ENCODE peak calls at places on chromosomes 13 and 19, in five cellular contexts. One of them, this sample, is unnamed. For H3K36me3, the result is how much of the 10 kb centered on the place peaks cover.

GRCh38 chr13:42990147-42990990 is 1.7 kb downstream of the EPSTI1 start:
- DNase-seq in IMR-90: peak
- DNase-seq in tibial nerve: no peak
- DNase-seq in ovary: no peak
- DNase-seq in heart left ventricle: no peak
- DNase-seq in this sample: no peak

GRCh38 chr13:99215466-99215865 is 14.8 kb downstream of the UBAC2 start:
- DNase-seq in ovary: no peak
- DNase-seq in IMR-90: no peak
- DNase-seq in heart left ventricle: peak
- DNase-seq in tibial nerve: no peak
- DNase-seq in this sample: peak

GRCh38 chr19:31312004-31312403 is 37.2 kb downstream of the TSHZ3 start:
- DNase-seq in ovary: no peak
- DNase-seq in heart left ventricle: no peak
- DNase-seq in tibial nerve: no peak
- DNase-seq in IMR-90: peak
- DNase-seq in this sample: no peak

GRCh38 chr19:11984986-11985385 is 20.1 kb downstream of the ZNF763 start:
- DNase-seq in tibial nerve: no peak
- DNase-seq in heart left ventricle: no peak
- DNase-seq in ovary: no peak
- DNase-seq in IMR-90: no peak
- DNase-seq in this sample: no peak

GRCh38 chr13:50133277-50133953 is 118.2 kb downstream of the KCNRG start:
- DNase-seq in ovary: no peak
- DNase-seq in tibial nerve: no peak
- DNase-seq in heart left ventricle: peak
- DNase-seq in IMR-90: no peak
- DNase-seq in this sample: no peak

GRCh38 chr19:56110515-56111448 is 10.3 kb downstream of the ZNF787 start:
- DNase-seq in heart left ventricle: no peak
- DNase-seq in IMR-90: peak
- DNase-seq in ovary: peak
- DNase-seq in tibial nerve: no peak
- DNase-seq in this sample: no peak

GRCh38 chr13:37141011-37141410 is 35.5 kb upstream of the CSNK1A1L start:
- DNase-seq in IMR-90: no peak
- DNase-seq in ovary: no peak
- DNase-seq in heart left ventricle: no peak
- DNase-seq in tibial nerve: no peak
- DNase-seq in this sample: no peak

GRCh38 chr13:59734393-59734792 is 429.3 kb downstream of the DIAPH3 start:
- DNase-seq in heart left ventricle: no peak
- DNase-seq in IMR-90: no peak
- DNase-seq in ovary: no peak
- DNase-seq in tibial nerve: no peak
- DNase-seq in this sample: no peak

GRCh38 chr13:60347174-60347573 is 49.8 kb upstream of the TDRD3 start:
- DNase-seq in heart left ventricle: no peak
- DNase-seq in IMR-90: no peak
- DNase-seq in ovary: no peak
- DNase-seq in tibial nerve: no peak
- DNase-seq in this sample: no peak

DNA sequence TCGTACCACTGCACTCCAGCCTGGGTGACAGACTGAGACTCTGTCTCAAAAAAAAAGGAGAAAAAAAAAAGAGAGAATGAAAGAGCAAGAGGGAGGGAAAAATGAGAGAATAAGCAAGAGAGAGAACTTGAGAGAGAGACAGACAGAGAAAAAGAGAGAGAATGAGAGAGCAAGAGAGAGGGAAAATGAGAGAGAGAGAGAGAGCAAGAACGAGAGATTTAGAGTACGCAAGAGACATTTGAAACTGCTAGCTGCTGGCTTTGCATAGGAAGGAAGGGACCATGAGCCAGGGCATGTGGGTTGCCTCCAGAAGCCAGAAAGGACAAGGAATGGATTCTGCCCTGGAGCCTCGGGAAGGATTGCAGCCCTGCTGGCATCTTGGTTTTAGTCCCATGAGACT is 9.6 kb upstream of the ADGRE1 start:
- DNase-seq in IMR-90: no peak
- DNase-seq in ovary: no peak
- DNase-seq in tibial nerve: no peak
- DNase-seq in heart left ventricle: no peak
- DNase-seq in this sample: no peak
- H3K36me3 ChIP-seq in IMR-90: under half
- H3K36me3 ChIP-seq in ovary: under half
- H3K36me3 ChIP-seq in tibial nerve: under half
- H3K36me3 ChIP-seq in heart left ventricle: under half
- H3K36me3 ChIP-seq in this sample: under half

DNA sequence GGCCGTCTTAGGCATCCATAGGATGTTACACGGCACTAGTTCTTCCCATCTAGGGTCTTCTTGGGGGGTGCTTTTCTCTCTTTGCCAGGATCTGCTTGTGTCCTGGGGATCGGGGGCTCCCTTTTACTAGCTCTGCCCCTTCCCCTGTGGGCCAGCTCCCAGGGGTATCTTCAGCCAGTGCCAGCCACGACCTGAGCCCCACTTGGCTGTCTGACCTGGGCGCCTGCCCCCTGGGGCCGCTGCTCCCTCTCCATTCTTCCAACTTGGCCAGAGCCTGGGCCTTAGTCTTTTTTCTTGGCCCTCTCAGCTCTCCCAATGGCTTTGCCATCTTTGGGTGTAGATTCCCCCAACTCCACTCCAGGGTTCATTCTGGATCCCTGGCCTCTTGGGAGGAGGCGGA is 3.1 kb downstream of the PRKACA start:
- DNase-seq in tibial nerve: no peak
- DNase-seq in heart left ventricle: peak
- DNase-seq in ovary: no peak
- DNase-seq in IMR-90: no peak
- DNase-seq in this sample: no peak
- H3K4me3 ChIP-seq in tibial nerve: no peak
- H3K4me3 ChIP-seq in heart left ventricle: no peak
- H3K4me3 ChIP-seq in ovary: no peak
- H3K4me3 ChIP-seq in IMR-90: no peak
- H3K4me3 ChIP-seq in this sample: no peak

GRCh38 chr19:47109541-47110375 is 3.8 kb downstream of the ZC3H4 start:
- DNase-seq in tibial nerve: no peak
- DNase-seq in IMR-90: peak
- DNase-seq in ovary: no peak
- DNase-seq in heart left ventricle: no peak
- DNase-seq in this sample: no peak
- TF ChIP-seq POLR2A in tibial nerve: peak
- TF ChIP-seq POLR2A in IMR-90: no peak
- TF ChIP-seq POLR2A in ovary: no peak
- TF ChIP-seq POLR2A in heart left ventricle: no peak
- TF ChIP-seq POLR2A in this sample: no peak

GRCh38 chr19:54967611-54968010 is 1.4 kb downstream of the NLRP2 start:
- DNase-seq in ovary: no peak
- DNase-seq in IMR-90: no peak
- DNase-seq in tibial nerve: no peak
- DNase-seq in heart left ventricle: no peak
- DNase-seq in this sample: no peak

DNA sequence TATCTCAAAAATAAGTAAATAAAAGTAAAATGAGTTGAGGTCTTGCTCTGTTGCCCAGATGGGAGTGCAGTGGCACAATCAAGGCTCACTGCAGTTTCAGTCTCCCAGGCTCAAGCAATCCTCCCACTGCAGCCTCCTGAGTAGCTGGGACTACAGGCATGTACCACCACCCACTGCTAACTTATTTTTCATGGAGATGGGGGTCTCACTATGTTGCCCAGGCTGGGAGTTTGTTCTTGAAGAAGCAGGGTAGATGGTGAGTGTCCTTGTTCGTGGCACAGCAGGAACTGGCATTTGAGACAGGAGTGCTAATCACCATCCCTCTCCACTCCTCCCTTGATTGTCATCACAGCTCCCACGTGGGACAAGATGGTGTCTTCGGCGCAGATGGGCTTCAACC is 3.5 kb downstream of the NLRP2 start:
- DNase-seq in tibial nerve: no peak
- DNase-seq in ovary: no peak
- DNase-seq in heart left ventricle: peak
- DNase-seq in IMR-90: no peak
- DNase-seq in this sample: no peak
- H3K36me3 ChIP-seq in tibial nerve: under half
- H3K36me3 ChIP-seq in ovary: under half
- H3K36me3 ChIP-seq in heart left ventricle: under half
- H3K36me3 ChIP-seq in IMR-90: under half
- H3K36me3 ChIP-seq in this sample: under half

GRCh38 chr13:30147380-30147779 is 160.0 kb downstream of the KATNAL1 start:
- DNase-seq in IMR-90: no peak
- DNase-seq in ovary: no peak
- DNase-seq in tibial nerve: no peak
- DNase-seq in heart left ventricle: no peak
- DNase-seq in this sample: no peak
- H3K4me3 ChIP-seq in IMR-90: no peak
- H3K4me3 ChIP-seq in ovary: no peak
- H3K4me3 ChIP-seq in tibial nerve: no peak
- H3K4me3 ChIP-seq in heart left ventricle: no peak
- H3K4me3 ChIP-seq in this sample: no peak